ENCODE peak calls at places on chromosome 11, in five cellular contexts. One of them, this sample, is unnamed.

GRCh38 chr11:105429421-105429965 is 180.4 kb upstream of the GRIA4 start:
- DNase-seq in activated CD4-positive, alpha-beta T cell treated with anti-CD3 and anti-CD28 coated beads, Interleukin-2, amount 10 ng/mL, durations not matched to agents 7 days and 5 days: no peak
- DNase-seq in endothelial cell: no peak
- DNase-seq in NCI-H524: no peak
- DNase-seq in M059J: no peak
- DNase-seq in this sample: no peak

GRCh38 chr11:2463766-2464277 is 19.0 kb downstream of the KCNQ1 start:
- DNase-seq in NCI-H524: no peak
- DNase-seq in activated CD4-positive, alpha-beta T cell treated with anti-CD3 and anti-CD28 coated beads, Interleukin-2, amount 10 ng/mL, durations not matched to agents 7 days and 5 days: no peak
- DNase-seq in endothelial cell: no peak
- DNase-seq in M059J: no peak
- DNase-seq in this sample: no peak

GRCh38 chr11:33948494-33948893 is 56.6 kb upstream of the LMO2 start:
- DNase-seq in NCI-H524: no peak
- DNase-seq in M059J: no peak
- DNase-seq in endothelial cell: no peak
- DNase-seq in activated CD4-positive, alpha-beta T cell treated with anti-CD3 and anti-CD28 coated beads, Interleukin-2, amount 10 ng/mL, durations not matched to agents 7 days and 5 days: no peak
- DNase-seq in this sample: no peak

GRCh38 chr11:33515347-33515746 is 185.3 kb downstream of the C11orf91 start:
- DNase-seq in endothelial cell: no peak
- DNase-seq in M059J: peak; percentile 22
- DNase-seq in activated CD4-positive, alpha-beta T cell treated with anti-CD3 and anti-CD28 coated beads, Interleukin-2, amount 10 ng/mL, durations not matched to agents 7 days and 5 days: no peak
- DNase-seq in NCI-H524: no peak
- DNase-seq in this sample: no peak

GRCh38 chr11:8098361-8098760 is 17.4 kb downstream of the TUB start:
- DNase-seq in NCI-H524: no peak
- DNase-seq in endothelial cell: no peak
- DNase-seq in activated CD4-positive, alpha-beta T cell treated with anti-CD3 and anti-CD28 coated beads, Interleukin-2, amount 10 ng/mL, durations not matched to agents 7 days and 5 days: no peak
- DNase-seq in M059J: no peak
- DNase-seq in this sample: no peak

GRCh38 chr11:44467931-44468330 is 97.5 kb upstream of the CD82 start:
- DNase-seq in NCI-H524: no peak
- DNase-seq in M059J: no peak
- DNase-seq in activated CD4-positive, alpha-beta T cell treated with anti-CD3 and anti-CD28 coated beads, Interleukin-2, amount 10 ng/mL, durations not matched to agents 7 days and 5 days: no peak
- DNase-seq in endothelial cell: no peak
- DNase-seq in this sample: no peak

GRCh38 chr11:47908198-47908597 is 60.0 kb upstream of the NUP160 start:
- DNase-seq in activated CD4-positive, alpha-beta T cell treated with anti-CD3 and anti-CD28 coated beads, Interleukin-2, amount 10 ng/mL, durations not matched to agents 7 days and 5 days: no peak
- DNase-seq in endothelial cell: no peak
- DNase-seq in NCI-H524: no peak
- DNase-seq in M059J: peak; percentile 12
- DNase-seq in this sample: no peak

GRCh38 chr11:72899238-72899637 is 85.0 kb downstream of the ATG16L2 start:
- DNase-seq in NCI-H524: no peak
- DNase-seq in M059J: peak; percentile 3
- DNase-seq in endothelial cell: no peak
- DNase-seq in activated CD4-positive, alpha-beta T cell treated with anti-CD3 and anti-CD28 coated beads, Interleukin-2, amount 10 ng/mL, durations not matched to agents 7 days and 5 days: no peak
- DNase-seq in this sample: no peak

GRCh38 chr11:72642815-72643511 is 31.3 kb downstream of the PDE2A start:
- DNase-seq in NCI-H524: peak; percentile 49
- DNase-seq in M059J: peak; percentile 50
- DNase-seq in activated CD4-positive, alpha-beta T cell treated with anti-CD3 and anti-CD28 coated beads, Interleukin-2, amount 10 ng/mL, durations not matched to agents 7 days and 5 days: peak; percentile 55
- DNase-seq in endothelial cell: peak; percentile 80
- DNase-seq in this sample: peak; percentile 86

GRCh38 chr11:45556851-45557707 is 108.3 kb downstream of the CHST1 start:
- DNase-seq in activated CD4-positive, alpha-beta T cell treated with anti-CD3 and anti-CD28 coated beads, Interleukin-2, amount 10 ng/mL, durations not matched to agents 7 days and 5 days: no peak
- DNase-seq in endothelial cell: no peak
- DNase-seq in M059J: peak; percentile 29
- DNase-seq in NCI-H524: no peak
- DNase-seq in this sample: no peak

GRCh38 chr11:85955531-85955930 is 100.3 kb downstream of the CCDC83 start:
- DNase-seq in M059J: peak; percentile 31
- DNase-seq in endothelial cell: no peak
- DNase-seq in activated CD4-positive, alpha-beta T cell treated with anti-CD3 and anti-CD28 coated beads, Interleukin-2, amount 10 ng/mL, durations not matched to agents 7 days and 5 days: no peak
- DNase-seq in NCI-H524: no peak
- DNase-seq in this sample: no peak

GRCh38 chr11:84498016-84498415 is 1129.1 kb downstream of the DLG2 start:
- DNase-seq in activated CD4-positive, alpha-beta T cell treated with anti-CD3 and anti-CD28 coated beads, Interleukin-2, amount 10 ng/mL, durations not matched to agents 7 days and 5 days: no peak
- DNase-seq in NCI-H524: no peak
- DNase-seq in M059J: no peak
- DNase-seq in endothelial cell: no peak
- DNase-seq in this sample: no peak

GRCh38 chr11:44861829-44862545 is 88.7 kb downstream of the TP53I11 start:
- DNase-seq in endothelial cell: no peak
- DNase-seq in activated CD4-positive, alpha-beta T cell treated with anti-CD3 and anti-CD28 coated beads, Interleukin-2, amount 10 ng/mL, durations not matched to agents 7 days and 5 days: peak; percentile 81
- DNase-seq in NCI-H524: peak; percentile 31
- DNase-seq in M059J: peak; percentile 99
- DNase-seq in this sample: peak; percentile 82

GRCh38 chr11:57354699-57355098 is 16.5 kb downstream of the P2RX3 start:
- DNase-seq in NCI-H524: peak; percentile 83
- DNase-seq in M059J: no peak
- DNase-seq in endothelial cell: no peak
- DNase-seq in activated CD4-positive, alpha-beta T cell treated with anti-CD3 and anti-CD28 coated beads, Interleukin-2, amount 10 ng/mL, durations not matched to agents 7 days and 5 days: no peak
- DNase-seq in this sample: no peak